ENCODE peak calls at places on chromosomes 6 and 20, in six cellular contexts. X is iris pigment epithelial cell, U is left cardiac atrium, D is H7, K is NCI-H1694, H is OCI-LY7. I is an unnamed sample.

GRCh38 chr20:19880256-19881079 is 122.4 kb downstream of the RIN2 start:
- DNase-seq in X (peak), U (no peak), D (no peak), K (no peak), H (no peak), I (no peak)

GRCh38 chr6:119024111-119024510 is 54.4 kb downstream of the FAM184A start:
- DNase-seq in X (no peak), U (no peak), D (no peak), K (no peak), H (no peak), I (no peak)

GRCh38 chr20:24580006-24580405 is 110.6 kb downstream of the SYNDIG1 start:
- DNase-seq in X (no peak), U (no peak), D (no peak), K (no peak), H (no peak), I (no peak)

GRCh38 chr6:56488281-56488680 is 154.4 kb downstream of the DST start:
- DNase-seq in X (no peak), U (no peak), D (no peak), K (no peak), H (no peak), I (no peak)

GRCh38 chr6:88569959-88570358 is 393.5 kb downstream of the RNGTT start:
- DNase-seq in X (no peak), U (no peak), D (no peak), K (no peak), H (peak), I (no peak)

GRCh38 chr6:141041596-141042087 is 1091.1 kb upstream of the GJE1 start:
- DNase-seq in X (no peak), U (no peak), D (no peak), K (no peak), H (no peak), I (no peak)

GRCh38 chr6:68718379-68719073 is 83.4 kb downstream of the ADGRB3 start:
- DNase-seq in X (peak), U (no peak), D (no peak), K (peak), H (no peak), I (peak)

GRCh38 chr20:17743677-17744076 is 43.9 kb downstream of the BANF2 start:
- DNase-seq in X (no peak), U (no peak), D (no peak), K (no peak), H (no peak), I (no peak)

GRCh38 chr20:57429579-57430202 is 38.5 kb downstream of the RBM38 start:
- DNase-seq in X (peak), U (no peak), D (no peak), K (no peak), H (no peak), I (peak)

GRCh38 chr20:21424846-21425245 is 27.5 kb upstream of the NKX2-4 start:
- DNase-seq in X (no peak), U (no peak), D (no peak), K (no peak), H (no peak), I (no peak)

GRCh38 chr6:127015858-127016257 is 102.6 kb upstream of the RSPO3 start:
- DNase-seq in X (no peak), U (no peak), D (no peak), K (no peak), H (no peak), I (no peak)

GRCh38 chr6:42961020-42961470 is 491 bp downstream of the GNMT start:
- DNase-seq in X (no peak), U (no peak), D (no peak), K (no peak), H (no peak), I (no peak)

GRCh38 chr20:10553326-10553984 is 118.3 kb downstream of the SLX4IP start:
- DNase-seq in X (peak), U (peak), D (peak), K (peak), H (peak), I (peak)

GRCh38 chr6:13924949-13925881 is at the start of gene RNF182:
- DNase-seq in X (no peak), U (no peak), D (peak), K (no peak), H (no peak), I (no peak)

GRCh38 chr6:105591053-105591452 is 188.2 kb upstream of the PREP start:
- DNase-seq in X (peak), U (no peak), D (no peak), K (no peak), H (peak), I (no peak)

GRCh38 chr6:130575971-130576370 is 210.2 kb downstream of the TMEM200A start:
- DNase-seq in X (no peak), U (no peak), D (no peak), K (no peak), H (no peak), I (no peak)

GRCh38 chr20:14493408-14493807 is 156.0 kb upstream of the FLRT3 start:
- DNase-seq in X (no peak), U (no peak), D (no peak), K (no peak), H (no peak), I (no peak)

GRCh38 chr6:1594495-1595200 is 15.1 kb upstream of the FOXC1 start:
- DNase-seq in X (no peak), U (no peak), D (no peak), K (no peak), H (no peak), I (no peak)

GRCh38 chr20:15799871-15800270 is 773.4 kb downstream of the KIF16B start:
- DNase-seq in X (peak), U (no peak), D (no peak), K (no peak), H (no peak), I (peak)

GRCh38 chr6:121756643-121757042 is 321.2 kb downstream of the GJA1 start:
- DNase-seq in X (no peak), U (no peak), D (no peak), K (no peak), H (no peak), I (no peak)

GRCh38 chr6:11322252-11322885 is 89.9 kb upstream of the NEDD9 start:
- DNase-seq in X (no peak), U (no peak), D (no peak), K (no peak), H (no peak), I (no peak)

GRCh38 chr6:41427642-41428401 is 92.4 kb downstream of the NCR2 start:
- DNase-seq in X (no peak), U (peak), D (peak), K (no peak), H (no peak), I (no peak)

GRCh38 chr20:58103517-58103904 is 124.9 kb downstream of the ANKRD60 start:
- DNase-seq in X (no peak), U (no peak), D (no peak), K (no peak), H (no peak), I (no peak)

GRCh38 chr6:143579703-143580102 is 68.2 kb upstream of the FUCA2 start:
- DNase-seq in X (peak), U (peak), D (no peak), K (no peak), H (no peak), I (peak)

GRCh38 chr20:4230185-4230584 is 214.8 kb upstream of the RNF24 start:
- DNase-seq in X (no peak), U (no peak), D (no peak), K (no peak), H (no peak), I (no peak)

GRCh38 chr6:4675086-4675485 is 101.1 kb upstream of the CDYL start:
- DNase-seq in X (no peak), U (no peak), D (peak), K (no peak), H (no peak), I (no peak)

GRCh38 chr6:149026530-149026942 is 279.7 kb downstream of the UST start:
- DNase-seq in X (peak), U (no peak), D (peak), K (no peak), H (peak), I (peak)

GRCh38 chr20:1830240-1830639 is 65.0 kb upstream of the SIRPA start:
- DNase-seq in X (peak), U (peak), D (peak), K (no peak), H (no peak), I (peak)

GRCh38 chr6:2885967-2886731 is 17.0 kb downstream of the SERPINB9 start:
- DNase-seq in X (no peak), U (no peak), D (no peak), K (no peak), H (peak), I (no peak)

GRCh38 chr6:87071683-87072082 is 23.2 kb downstream of the CGA start:
- DNase-seq in X (no peak), U (no peak), D (no peak), K (no peak), H (peak), I (no peak)

GRCh38 chr20:58017970-58018530 is 210.4 kb downstream of the ANKRD60 start:
- DNase-seq in X (no peak), U (no peak), D (no peak), K (no peak), H (no peak), I (no peak)

GRCh38 chr6:150290429-150290828 is 78.4 kb upstream of the IYD start:
- DNase-seq in X (peak), U (no peak), D (no peak), K (no peak), H (no peak), I (peak)

GRCh38 chr20:13355386-13355785 is 134.3 kb downstream of the ISM1 start:
- DNase-seq in X (no peak), U (no peak), D (no peak), K (no peak), H (no peak), I (no peak)

GRCh38 chr20:38935285-38935684 is 9.1 kb downstream of the FAM83D start:
- DNase-seq in X (peak), U (no peak), D (no peak), K (no peak), H (no peak), I (no peak)

GRCh38 chr6:2744206-2744771 is 6.4 kb downstream of the MYLK4 start:
- DNase-seq in X (peak), U (peak), D (no peak), K (peak), H (no peak), I (no peak)

GRCh38 chr6:108781419-108782110 is 66.7 kb upstream of the ARMC2 start:
- DNase-seq in X (no peak), U (no peak), D (peak), K (no peak), H (no peak), I (no peak)

GRCh38 chr6:52517502-52518278 is 59.2 kb downstream of the TRAM2 start:
- DNase-seq in X (peak), U (peak), D (peak), K (peak), H (no peak), I (peak)

GRCh38 chr6:333379-334002 is 41.2 kb downstream of the DUSP22 start:
- DNase-seq in X (no peak), U (no peak), D (no peak), K (no peak), H (no peak), I (no peak)

I was measured in non-pigmented ciliary epithelial cell.